ENCODE peak calls at places on chromosomes 4 and X, in four cellular contexts. One of them, this sample, is unnamed.
A peak's percentile ranks its signal among the peaks of the same experiment; 100 is the strongest.

GRCh38 chrX:133580630-133581029 is 165.3 kb upstream of the GPC4 start:
- DNase-seq in NCI-H510A: peak; percentile 14
- DNase-seq in GDM1: no peak
- DNase-seq in H1: no peak
- DNase-seq in this sample: peak; percentile 0

GRCh38 chrX:30219372-30219771 is 4.0 kb downstream of the MAGEB2 start:
- DNase-seq in NCI-H510A: no peak
- DNase-seq in H1: peak; percentile 43
- DNase-seq in GDM1: no peak
- DNase-seq in this sample: no peak

GRCh38 chrX:132270699-132271098 is 51.5 kb upstream of the RAP2C start:
- DNase-seq in H1: no peak
- DNase-seq in NCI-H510A: no peak
- DNase-seq in GDM1: no peak
- DNase-seq in this sample: no peak

GRCh38 chr4:11722218-11722617 is 293.5 kb upstream of the HS3ST1 start:
- DNase-seq in H1: no peak
- DNase-seq in NCI-H510A: no peak
- DNase-seq in GDM1: no peak
- DNase-seq in this sample: no peak

GRCh38 chrX:115584715-115585114 is 23.7 kb downstream of the PLS3 start:
- DNase-seq in GDM1: no peak
- DNase-seq in H1: no peak
- DNase-seq in NCI-H510A: no peak
- DNase-seq in this sample: peak; percentile 71

GRCh38 chr4:10001757-10002156 is 19.5 kb downstream of the SLC2A9 start:
- DNase-seq in H1: no peak
- DNase-seq in NCI-H510A: no peak
- DNase-seq in GDM1: no peak
- DNase-seq in this sample: no peak

GRCh38 chrX:68920541-68920940 is 91.7 kb downstream of the EFNB1 start:
- DNase-seq in NCI-H510A: no peak
- DNase-seq in H1: no peak
- DNase-seq in GDM1: no peak
- DNase-seq in this sample: no peak

GRCh38 chrX:24423960-24424359 is 41.1 kb upstream of the PDK3 start:
- DNase-seq in NCI-H510A: no peak
- DNase-seq in GDM1: no peak
- DNase-seq in H1: no peak
- DNase-seq in this sample: peak; percentile 3

GRCh38 chr4:2925931-2926860 is 37.0 kb downstream of the NOP14 start:
- DNase-seq in NCI-H510A: no peak
- DNase-seq in H1: no peak
- DNase-seq in GDM1: no peak
- DNase-seq in this sample: no peak

GRCh38 chr4:99857302-99857701 is 36.9 kb downstream of the LAMTOR3 start:
- DNase-seq in GDM1: peak; percentile 34
- DNase-seq in NCI-H510A: no peak
- DNase-seq in H1: no peak
- DNase-seq in this sample: peak; percentile 86

GRCh38 chr4:76830612-76831474 is 67.1 kb downstream of the SOWAHB start:
- DNase-seq in H1: peak; percentile 50
- DNase-seq in NCI-H510A: peak; percentile 11
- DNase-seq in GDM1: no peak
- DNase-seq in this sample: no peak

GRCh38 chr4:76214269-76214628 is 625 bp upstream of the SCARB2 start:
- DNase-seq in NCI-H510A: no peak
- DNase-seq in GDM1: no peak
- DNase-seq in H1: no peak
- DNase-seq in this sample: no peak

GRCh38 chrX:15849555-15849954 is 5.1 kb downstream of the AP1S2 start:
- DNase-seq in H1: no peak
- DNase-seq in NCI-H510A: no peak
- DNase-seq in GDM1: no peak
- DNase-seq in this sample: no peak

GRCh38 chr4:8497762-8498161 is 57.2 kb downstream of the TRMT44 start:
- DNase-seq in H1: no peak
- DNase-seq in NCI-H510A: no peak
- DNase-seq in GDM1: no peak
- DNase-seq in this sample: no peak

GRCh38 chr4:100510551-100510950 is 7.3 kb downstream of the EMCN start:
- DNase-seq in GDM1: no peak
- DNase-seq in H1: no peak
- DNase-seq in NCI-H510A: no peak
- DNase-seq in this sample: no peak

GRCh38 chr4:6087669-6088068 is 69.4 kb upstream of the C4orf50 start:
- DNase-seq in H1: peak; percentile 75
- DNase-seq in NCI-H510A: no peak
- DNase-seq in GDM1: no peak
- DNase-seq in this sample: no peak

GRCh38 chr4:6450709-6451108 is 21.7 kb downstream of the PPP2R2C start:
- DNase-seq in NCI-H510A: no peak
- DNase-seq in H1: no peak
- DNase-seq in GDM1: no peak
- DNase-seq in this sample: no peak

GRCh38 chr4:8910822-8911310 is 39.2 kb upstream of the HMX1 start:
- DNase-seq in H1: peak; percentile 39
- DNase-seq in NCI-H510A: no peak
- DNase-seq in GDM1: no peak
- DNase-seq in this sample: no peak

GRCh38 chr4:73872331-73873108 is 3.3 kb downstream of the CXCL1 start:
- DNase-seq in GDM1: no peak
- DNase-seq in H1: no peak
- DNase-seq in NCI-H510A: no peak
- DNase-seq in this sample: peak; percentile 90

GRCh38 chrX:102840871-102841705 is 96.0 kb upstream of the RAB40AL start:
- DNase-seq in NCI-H510A: no peak
- DNase-seq in H1: no peak
- DNase-seq in GDM1: peak; percentile 5
- DNase-seq in this sample: no peak

GRCh38 chrX:110178179-110178865 is 139.6 kb downstream of the AMMECR1 start:
- DNase-seq in GDM1: no peak
- DNase-seq in NCI-H510A: no peak
- DNase-seq in H1: no peak
- DNase-seq in this sample: no peak

GRCh38 chr4:147587061-147587460 is 30.1 kb upstream of the TMEM184C start:
- DNase-seq in H1: no peak
- DNase-seq in GDM1: no peak
- DNase-seq in NCI-H510A: no peak
- DNase-seq in this sample: no peak

GRCh38 chr4:149553959-149554520 is 261.6 kb downstream of the IQCM start:
- DNase-seq in GDM1: no peak
- DNase-seq in H1: no peak
- DNase-seq in NCI-H510A: no peak
- DNase-seq in this sample: no peak

GRCh38 chrX:71143508-71143907 is 1.1 kb upstream of the NLGN3 start:
- DNase-seq in NCI-H510A: no peak
- DNase-seq in H1: no peak
- DNase-seq in GDM1: no peak
- DNase-seq in this sample: no peak

GRCh38 chrX:10697552-10697951 is 77.2 kb upstream of the MID1 start:
- DNase-seq in H1: no peak
- DNase-seq in GDM1: no peak
- DNase-seq in NCI-H510A: no peak
- DNase-seq in this sample: no peak

GRCh38 chr4:123750044-123750443 is 353.4 kb downstream of the SPRY1 start:
- DNase-seq in GDM1: no peak
- DNase-seq in NCI-H510A: no peak
- DNase-seq in H1: no peak
- DNase-seq in this sample: no peak

GRCh38 chr4:41178372-41179085 is 35.8 kb downstream of the APBB2 start:
- DNase-seq in NCI-H510A: no peak
- DNase-seq in H1: no peak
- DNase-seq in GDM1: no peak
- DNase-seq in this sample: no peak

GRCh38 chrX:16458208-16458607 is 191.8 kb upstream of the S100G start:
- DNase-seq in NCI-H510A: no peak
- DNase-seq in GDM1: no peak
- DNase-seq in H1: no peak
- DNase-seq in this sample: no peak

GRCh38 chr4:1331591-1332353 is 15.2 kb upstream of the UVSSA start:
- DNase-seq in GDM1: no peak
- DNase-seq in H1: no peak
- DNase-seq in NCI-H510A: no peak
- DNase-seq in this sample: no peak

GRCh38 chr4:78032446-78032845 is 24.7 kb upstream of the FRAS1 start:
- DNase-seq in GDM1: no peak
- DNase-seq in H1: no peak
- DNase-seq in NCI-H510A: peak; percentile 51
- DNase-seq in this sample: no peak